ENCODE peak calls at places on chromosomes 3 and 15, in five cellular contexts. One of them, this sample, is unnamed.

GRCh38 chr3:65548848-65549625 is 489.7 kb downstream of the MAGI1 start:
- DNase-seq in iPS-NIHi11: peak; percentile 56
- DNase-seq in astrocyte of the spinal cord: no peak
- DNase-seq in MCF 10A: no peak
- DNase-seq in activated gamma-delta T cell treated with Interleukin-2 at 50 U/mL for 16 hours: no peak
- DNase-seq in this sample: no peak

GRCh38 chr3:14602804-14603644 is 48.5 kb upstream of the CCDC174 start:
- DNase-seq in MCF 10A: no peak
- DNase-seq in activated gamma-delta T cell treated with Interleukin-2 at 50 U/mL for 16 hours: no peak
- DNase-seq in astrocyte of the spinal cord: no peak
- DNase-seq in iPS-NIHi11: peak; percentile 86
- DNase-seq in this sample: no peak

GRCh38 chr3:63872135-63872924 is 8.7 kb downstream of the ATXN7 start:
- DNase-seq in activated gamma-delta T cell treated with Interleukin-2 at 50 U/mL for 16 hours: no peak
- DNase-seq in MCF 10A: peak; percentile 57
- DNase-seq in astrocyte of the spinal cord: peak; percentile 81
- DNase-seq in iPS-NIHi11: no peak
- DNase-seq in this sample: no peak

GRCh38 chr3:133472242-133472641 is 72.4 kb downstream of the BFSP2 start:
- DNase-seq in MCF 10A: no peak
- DNase-seq in activated gamma-delta T cell treated with Interleukin-2 at 50 U/mL for 16 hours: no peak
- DNase-seq in iPS-NIHi11: peak; percentile 66
- DNase-seq in astrocyte of the spinal cord: no peak
- DNase-seq in this sample: no peak

GRCh38 chr15:67120839-67121540 is 55.6 kb downstream of the SMAD3 start:
- DNase-seq in iPS-NIHi11: no peak
- DNase-seq in MCF 10A: peak; percentile 77
- DNase-seq in astrocyte of the spinal cord: peak; percentile 95
- DNase-seq in activated gamma-delta T cell treated with Interleukin-2 at 50 U/mL for 16 hours: peak; percentile 86
- DNase-seq in this sample: peak; percentile 85

GRCh38 chr3:189710620-189711388 is 79.6 kb downstream of the TP63 start:
- DNase-seq in MCF 10A: peak; percentile 95
- DNase-seq in astrocyte of the spinal cord: peak; percentile 98
- DNase-seq in activated gamma-delta T cell treated with Interleukin-2 at 50 U/mL for 16 hours: no peak
- DNase-seq in iPS-NIHi11: peak; percentile 70
- DNase-seq in this sample: peak; percentile 57

GRCh38 chr3:165635791-165636681 is 201.2 kb downstream of the BCHE start:
- DNase-seq in activated gamma-delta T cell treated with Interleukin-2 at 50 U/mL for 16 hours: no peak
- DNase-seq in iPS-NIHi11: no peak
- DNase-seq in MCF 10A: no peak
- DNase-seq in astrocyte of the spinal cord: peak; percentile 8
- DNase-seq in this sample: no peak

GRCh38 chr15:99454941-99455795 is 110.6 kb upstream of the MEF2A start:
- DNase-seq in activated gamma-delta T cell treated with Interleukin-2 at 50 U/mL for 16 hours: no peak
- DNase-seq in astrocyte of the spinal cord: peak; percentile 93
- DNase-seq in MCF 10A: peak; percentile 97
- DNase-seq in iPS-NIHi11: peak; percentile 58
- DNase-seq in this sample: peak; percentile 84

GRCh38 chr3:125161607-125162219 is 50.8 kb downstream of the SLC12A8 start:
- DNase-seq in activated gamma-delta T cell treated with Interleukin-2 at 50 U/mL for 16 hours: no peak
- DNase-seq in astrocyte of the spinal cord: no peak
- DNase-seq in MCF 10A: no peak
- DNase-seq in iPS-NIHi11: no peak
- DNase-seq in this sample: no peak

GRCh38 chr15:47603026-47603425 is 114.3 kb upstream of the SEMA6D start:
- DNase-seq in astrocyte of the spinal cord: no peak
- DNase-seq in activated gamma-delta T cell treated with Interleukin-2 at 50 U/mL for 16 hours: no peak
- DNase-seq in MCF 10A: peak; percentile 21
- DNase-seq in iPS-NIHi11: no peak
- DNase-seq in this sample: no peak

GRCh38 chr3:81484532-81484931 is 276.9 kb downstream of the GBE1 start:
- DNase-seq in astrocyte of the spinal cord: no peak
- DNase-seq in activated gamma-delta T cell treated with Interleukin-2 at 50 U/mL for 16 hours: no peak
- DNase-seq in iPS-NIHi11: no peak
- DNase-seq in MCF 10A: no peak
- DNase-seq in this sample: no peak

GRCh38 chr15:88729581-88729980 is 73.7 kb upstream of the ACAN start:
- DNase-seq in MCF 10A: no peak
- DNase-seq in activated gamma-delta T cell treated with Interleukin-2 at 50 U/mL for 16 hours: no peak
- DNase-seq in astrocyte of the spinal cord: no peak
- DNase-seq in iPS-NIHi11: no peak
- DNase-seq in this sample: no peak